ENCODE peak calls at places on chromosomes 4 and X, in ten cellular contexts. One of them, this sample, is unnamed.

GRCh38 chr4:74375824-74376426 is 11.0 kb downstream of the EREG start:
- DNase-seq in Panc1: no peak
- DNase-seq in fibroblast of mammary gland: no peak
- DNase-seq in cardiac muscle cell: no peak
- DNase-seq in astrocyte of the spinal cord: no peak
- DNase-seq in kidney epithelial cell: no peak
- DNase-seq in HFF-Myc: no peak
- DNase-seq in body of pancreas: no peak
- DNase-seq in uterus: no peak
- DNase-seq in psoas muscle: no peak
- DNase-seq in this sample: no peak

GRCh38 chr4:169228076-169228475 is 42.7 kb downstream of the SH3RF1 start:
- DNase-seq in Panc1: no peak
- DNase-seq in cardiac muscle cell: no peak
- DNase-seq in body of pancreas: no peak
- DNase-seq in HFF-Myc: no peak
- DNase-seq in psoas muscle: no peak
- DNase-seq in fibroblast of mammary gland: no peak
- DNase-seq in kidney epithelial cell: no peak
- DNase-seq in uterus: no peak
- DNase-seq in astrocyte of the spinal cord: no peak
- DNase-seq in this sample: no peak

GRCh38 chr4:165164257-165164656 is 43.1 kb upstream of the KLHL2 start:
- DNase-seq in Panc1: no peak
- DNase-seq in cardiac muscle cell: no peak
- DNase-seq in uterus: no peak
- DNase-seq in psoas muscle: no peak
- DNase-seq in body of pancreas: no peak
- DNase-seq in kidney epithelial cell: no peak
- DNase-seq in astrocyte of the spinal cord: no peak
- DNase-seq in fibroblast of mammary gland: no peak
- DNase-seq in HFF-Myc: no peak
- DNase-seq in this sample: no peak

GRCh38 chr4:186807131-186807530 is 83.5 kb upstream of the FAT1 start:
- DNase-seq in uterus: no peak
- DNase-seq in body of pancreas: no peak
- DNase-seq in fibroblast of mammary gland: peak
- DNase-seq in psoas muscle: no peak
- DNase-seq in HFF-Myc: no peak
- DNase-seq in cardiac muscle cell: no peak
- DNase-seq in Panc1: no peak
- DNase-seq in astrocyte of the spinal cord: no peak
- DNase-seq in kidney epithelial cell: no peak
- DNase-seq in this sample: no peak

GRCh38 chr4:83535520-83535944 is 376 bp upstream of the GPAT3 start:
- DNase-seq in HFF-Myc: peak
- DNase-seq in fibroblast of mammary gland: peak
- DNase-seq in cardiac muscle cell: peak
- DNase-seq in astrocyte of the spinal cord: peak
- DNase-seq in body of pancreas: peak
- DNase-seq in kidney epithelial cell: no peak
- DNase-seq in psoas muscle: peak
- DNase-seq in Panc1: no peak
- DNase-seq in uterus: peak
- DNase-seq in this sample: peak

GRCh38 chr4:165440415-165440882 is 61.6 kb downstream of the CPE start:
- DNase-seq in Panc1: no peak
- DNase-seq in astrocyte of the spinal cord: peak
- DNase-seq in psoas muscle: no peak
- DNase-seq in uterus: no peak
- DNase-seq in fibroblast of mammary gland: peak
- DNase-seq in cardiac muscle cell: peak
- DNase-seq in body of pancreas: no peak
- DNase-seq in HFF-Myc: peak
- DNase-seq in kidney epithelial cell: peak
- DNase-seq in this sample: peak

GRCh38 chrX:154409222-154409871 is at the start of gene DNASE1L1:
- DNase-seq in fibroblast of mammary gland: peak
- DNase-seq in psoas muscle: peak
- DNase-seq in kidney epithelial cell: peak
- DNase-seq in uterus: peak
- DNase-seq in Panc1: no peak
- DNase-seq in cardiac muscle cell: peak
- DNase-seq in body of pancreas: peak
- DNase-seq in astrocyte of the spinal cord: peak
- DNase-seq in HFF-Myc: no peak
- DNase-seq in this sample: peak

GRCh38 chr4:151324449-151325319 is 721 bp downstream of the SH3D19 start:
- DNase-seq in psoas muscle: peak
- DNase-seq in body of pancreas: peak
- DNase-seq in uterus: peak
- DNase-seq in Panc1: peak
- DNase-seq in fibroblast of mammary gland: peak
- DNase-seq in HFF-Myc: peak
- DNase-seq in astrocyte of the spinal cord: peak
- DNase-seq in kidney epithelial cell: peak
- DNase-seq in cardiac muscle cell: peak
- DNase-seq in this sample: peak

GRCh38 chrX:31112226-31112999 is 40.6 kb upstream of the FTHL17 start:
- DNase-seq in psoas muscle: no peak
- DNase-seq in kidney epithelial cell: no peak
- DNase-seq in cardiac muscle cell: no peak
- DNase-seq in fibroblast of mammary gland: no peak
- DNase-seq in Panc1: no peak
- DNase-seq in uterus: no peak
- DNase-seq in astrocyte of the spinal cord: no peak
- DNase-seq in body of pancreas: no peak
- DNase-seq in HFF-Myc: no peak
- DNase-seq in this sample: peak

GRCh38 chr4:111434581-111434980 is 710.7 kb upstream of the FAM241A start:
- DNase-seq in astrocyte of the spinal cord: no peak
- DNase-seq in psoas muscle: no peak
- DNase-seq in HFF-Myc: no peak
- DNase-seq in cardiac muscle cell: no peak
- DNase-seq in kidney epithelial cell: no peak
- DNase-seq in fibroblast of mammary gland: peak
- DNase-seq in body of pancreas: no peak
- DNase-seq in uterus: no peak
- DNase-seq in Panc1: no peak
- DNase-seq in this sample: no peak

GRCh38 chr4:41028392-41029076 is 185.8 kb downstream of the APBB2 start:
- DNase-seq in fibroblast of mammary gland: peak
- DNase-seq in astrocyte of the spinal cord: no peak
- DNase-seq in HFF-Myc: no peak
- DNase-seq in Panc1: no peak
- DNase-seq in uterus: no peak
- DNase-seq in kidney epithelial cell: no peak
- DNase-seq in psoas muscle: no peak
- DNase-seq in cardiac muscle cell: peak
- DNase-seq in body of pancreas: no peak
- DNase-seq in this sample: peak

GRCh38 chr4:186621959-186622553 is 66.7 kb upstream of the MTNR1A start:
- DNase-seq in kidney epithelial cell: no peak
- DNase-seq in cardiac muscle cell: peak
- DNase-seq in uterus: no peak
- DNase-seq in psoas muscle: no peak
- DNase-seq in Panc1: no peak
- DNase-seq in HFF-Myc: peak
- DNase-seq in astrocyte of the spinal cord: peak
- DNase-seq in body of pancreas: no peak
- DNase-seq in fibroblast of mammary gland: peak
- DNase-seq in this sample: peak

GRCh38 chrX:23269923-23270322 is 64.7 kb upstream of the PTCHD1 start:
- DNase-seq in astrocyte of the spinal cord: no peak
- DNase-seq in fibroblast of mammary gland: no peak
- DNase-seq in uterus: no peak
- DNase-seq in cardiac muscle cell: no peak
- DNase-seq in body of pancreas: no peak
- DNase-seq in HFF-Myc: no peak
- DNase-seq in Panc1: no peak
- DNase-seq in psoas muscle: no peak
- DNase-seq in kidney epithelial cell: no peak
- DNase-seq in this sample: no peak

GRCh38 chrX:119189586-119189985 is 46.5 kb upstream of the PGRMC1 start:
- DNase-seq in cardiac muscle cell: peak
- DNase-seq in Panc1: no peak
- DNase-seq in kidney epithelial cell: no peak
- DNase-seq in body of pancreas: no peak
- DNase-seq in astrocyte of the spinal cord: peak
- DNase-seq in HFF-Myc: no peak
- DNase-seq in psoas muscle: peak
- DNase-seq in fibroblast of mammary gland: peak
- DNase-seq in uterus: peak
- DNase-seq in this sample: peak

GRCh38 chr4:106816501-106816900 is 219.6 kb downstream of the DKK2 start:
- DNase-seq in uterus: no peak
- DNase-seq in HFF-Myc: no peak
- DNase-seq in astrocyte of the spinal cord: peak
- DNase-seq in cardiac muscle cell: no peak
- DNase-seq in body of pancreas: no peak
- DNase-seq in fibroblast of mammary gland: peak
- DNase-seq in psoas muscle: no peak
- DNase-seq in Panc1: no peak
- DNase-seq in kidney epithelial cell: no peak
- DNase-seq in this sample: no peak

GRCh38 chrX:18390941-18391538 is 34.4 kb upstream of the CDKL5 start:
- DNase-seq in kidney epithelial cell: peak
- DNase-seq in uterus: peak
- DNase-seq in body of pancreas: peak
- DNase-seq in astrocyte of the spinal cord: peak
- DNase-seq in cardiac muscle cell: peak
- DNase-seq in fibroblast of mammary gland: peak
- DNase-seq in HFF-Myc: no peak
- DNase-seq in Panc1: no peak
- DNase-seq in psoas muscle: peak
- DNase-seq in this sample: peak

DNA sequence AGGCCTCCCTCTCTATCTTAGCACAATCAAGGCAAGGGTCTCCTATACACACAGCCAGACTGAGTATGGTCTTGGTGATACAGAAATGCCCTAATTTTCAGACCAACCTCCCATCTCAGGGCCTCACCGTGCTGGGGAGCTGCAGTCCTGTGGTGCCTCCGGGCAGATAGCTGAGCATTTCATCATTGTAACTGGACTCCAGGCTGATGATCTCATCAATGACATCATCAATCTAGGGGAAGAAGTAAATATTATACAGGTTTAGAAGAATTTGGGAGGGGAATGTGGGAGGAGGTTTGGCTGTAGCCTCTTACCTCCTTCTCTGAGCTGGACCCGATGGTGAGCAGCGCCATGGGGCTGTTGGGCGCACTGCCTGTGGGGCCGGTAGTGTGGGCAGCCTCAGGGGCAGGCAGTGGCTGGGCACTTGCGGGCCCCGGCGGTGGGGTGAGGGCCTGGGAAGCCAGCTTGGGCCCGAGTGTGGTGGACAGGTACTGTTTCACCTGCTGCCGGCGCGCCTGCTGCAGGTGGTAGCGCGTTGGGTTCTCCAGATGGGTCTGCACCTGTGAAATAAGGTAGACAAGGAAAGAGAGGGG is 5.2 kb downstream of the TFE3 start:
- DNase-seq in uterus: no peak
- DNase-seq in cardiac muscle cell: peak
- DNase-seq in psoas muscle: no peak
- DNase-seq in HFF-Myc: no peak
- DNase-seq in body of pancreas: no peak
- DNase-seq in kidney epithelial cell: no peak
- DNase-seq in Panc1: no peak
- DNase-seq in astrocyte of the spinal cord: peak
- DNase-seq in fibroblast of mammary gland: peak
- DNase-seq in this sample: peak
- TF ChIP-seq CTCF in uterus: no peak
- TF ChIP-seq CTCF in cardiac muscle cell: no peak
- TF ChIP-seq CTCF in psoas muscle: no peak
- TF ChIP-seq CTCF in HFF-Myc: no peak
- TF ChIP-seq CTCF in body of pancreas: no peak
- TF ChIP-seq CTCF in kidney epithelial cell: no peak
- TF ChIP-seq CTCF in Panc1: no peak
- TF ChIP-seq CTCF in astrocyte of the spinal cord: no peak
- TF ChIP-seq CTCF in fibroblast of mammary gland: no peak
- TF ChIP-seq CTCF in this sample: no peak

GRCh38 chr4:69749771-69750170 is 10.6 kb downstream of the SULT1B1 start:
- DNase-seq in HFF-Myc: no peak
- DNase-seq in uterus: no peak
- DNase-seq in psoas muscle: no peak
- DNase-seq in Panc1: no peak
- DNase-seq in astrocyte of the spinal cord: peak
- DNase-seq in fibroblast of mammary gland: peak
- DNase-seq in body of pancreas: no peak
- DNase-seq in kidney epithelial cell: no peak
- DNase-seq in cardiac muscle cell: peak
- DNase-seq in this sample: peak
- H3K4me3 ChIP-seq in HFF-Myc: no peak
- H3K4me3 ChIP-seq in uterus: no peak
- H3K4me3 ChIP-seq in psoas muscle: no peak
- H3K4me3 ChIP-seq in Panc1: no peak
- H3K4me3 ChIP-seq in astrocyte of the spinal cord: no peak
- H3K4me3 ChIP-seq in fibroblast of mammary gland: no peak
- H3K4me3 ChIP-seq in body of pancreas: no peak
- H3K4me3 ChIP-seq in kidney epithelial cell: no peak
- H3K4me3 ChIP-seq in cardiac muscle cell: no peak
- H3K4me3 ChIP-seq in this sample: no peak

GRCh38 chr4:10075953-10076391 is 40.6 kb downstream of the WDR1 start:
- DNase-seq in uterus: peak
- DNase-seq in Panc1: no peak
- DNase-seq in fibroblast of mammary gland: no peak
- DNase-seq in psoas muscle: no peak
- DNase-seq in astrocyte of the spinal cord: no peak
- DNase-seq in cardiac muscle cell: no peak
- DNase-seq in body of pancreas: peak
- DNase-seq in HFF-Myc: no peak
- DNase-seq in kidney epithelial cell: no peak
- DNase-seq in this sample: peak
- TF ChIP-seq CTCF in uterus: no peak
- TF ChIP-seq CTCF in Panc1: no peak
- TF ChIP-seq CTCF in fibroblast of mammary gland: no peak
- TF ChIP-seq CTCF in psoas muscle: no peak
- TF ChIP-seq CTCF in astrocyte of the spinal cord: no peak
- TF ChIP-seq CTCF in cardiac muscle cell: no peak
- TF ChIP-seq CTCF in body of pancreas: no peak
- TF ChIP-seq CTCF in HFF-Myc: no peak
- TF ChIP-seq CTCF in kidney epithelial cell: no peak
- TF ChIP-seq CTCF in this sample: no peak

DNA sequence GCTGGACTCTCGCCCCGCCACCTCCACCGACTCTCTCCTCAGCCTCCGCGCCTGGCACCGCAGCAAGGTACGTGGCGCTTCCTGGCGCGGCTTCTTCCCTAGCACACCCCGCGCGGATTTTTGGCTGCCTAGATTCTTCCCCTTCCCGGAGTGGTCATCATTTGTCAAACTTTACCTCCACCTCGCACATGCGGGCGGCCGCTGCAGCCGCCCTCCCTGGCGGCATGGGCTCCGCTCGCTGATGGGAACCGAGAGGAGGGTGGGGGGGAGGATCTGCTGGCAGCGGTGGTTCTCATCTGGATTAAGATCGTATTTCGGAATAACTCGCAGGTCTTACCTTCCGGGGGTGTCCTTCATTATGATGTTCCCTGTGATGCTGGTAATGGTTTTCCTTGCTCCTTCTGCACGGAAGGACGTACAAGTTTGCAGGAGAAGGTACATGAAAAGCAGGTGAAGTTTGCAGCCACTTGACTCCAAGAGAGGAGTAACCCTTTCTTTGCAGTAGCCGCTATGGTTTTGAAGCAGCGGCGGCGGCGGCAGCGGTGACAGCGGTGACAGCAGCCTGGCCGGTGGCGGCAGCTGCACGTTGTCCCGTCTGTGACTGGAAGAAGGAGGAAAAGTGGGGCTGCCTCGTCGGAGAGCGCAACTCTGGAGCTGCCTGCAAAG is 2183.9 kb upstream of the TENM3 start:
- DNase-seq in astrocyte of the spinal cord: peak
- DNase-seq in HFF-Myc: no peak
- DNase-seq in Panc1: no peak
- DNase-seq in body of pancreas: peak
- DNase-seq in psoas muscle: peak
- DNase-seq in fibroblast of mammary gland: no peak
- DNase-seq in kidney epithelial cell: no peak
- DNase-seq in cardiac muscle cell: peak
- DNase-seq in uterus: no peak
- DNase-seq in this sample: no peak
- H3K4me3 ChIP-seq in astrocyte of the spinal cord: peak
- H3K4me3 ChIP-seq in HFF-Myc: peak
- H3K4me3 ChIP-seq in Panc1: no peak
- H3K4me3 ChIP-seq in body of pancreas: peak
- H3K4me3 ChIP-seq in psoas muscle: peak
- H3K4me3 ChIP-seq in fibroblast of mammary gland: peak
- H3K4me3 ChIP-seq in kidney epithelial cell: peak
- H3K4me3 ChIP-seq in cardiac muscle cell: peak
- H3K4me3 ChIP-seq in uterus: no peak
- H3K4me3 ChIP-seq in this sample: peak